ENCODE peak calls at places on chromosomes 11 and 22, in five cellular contexts. One of them, this sample, is unnamed.
A peak's percentile ranks its signal among the peaks of the same experiment; 100 is the strongest.

GRCh38 chr11:5280582-5281102 is 10.9 kb upstream of the HBE1 start:
- DNase-seq in Kasumi-1: no peak
- DNase-seq in cerebellar cortex: no peak
- DNase-seq in left cardiac atrium: peak; percentile 69
- DNase-seq in HCEC 1CT: peak; percentile 99
- DNase-seq in this sample: peak; percentile 29

GRCh38 chr22:31211504-31211861 is 615 bp upstream of the LIMK2 start:
- DNase-seq in Kasumi-1: no peak
- DNase-seq in cerebellar cortex: no peak
- DNase-seq in left cardiac atrium: no peak
- DNase-seq in HCEC 1CT: no peak
- DNase-seq in this sample: no peak

GRCh38 chr11:65378208-65378927 is 4.1 kb downstream of the SLC25A45 start:
- DNase-seq in Kasumi-1: peak; percentile 78
- DNase-seq in cerebellar cortex: no peak
- DNase-seq in left cardiac atrium: no peak
- DNase-seq in HCEC 1CT: no peak
- DNase-seq in this sample: no peak

GRCh38 chr11:48074425-48075181 is 94.2 kb downstream of the PTPRJ start:
- DNase-seq in Kasumi-1: no peak
- DNase-seq in cerebellar cortex: no peak
- DNase-seq in left cardiac atrium: no peak
- DNase-seq in HCEC 1CT: no peak
- DNase-seq in this sample: no peak

GRCh38 chr11:47571895-47572294 is 6.5 kb downstream of the PTPMT1 start:
- DNase-seq in Kasumi-1: no peak
- DNase-seq in cerebellar cortex: no peak
- DNase-seq in left cardiac atrium: no peak
- DNase-seq in HCEC 1CT: peak; percentile 48
- DNase-seq in this sample: no peak

GRCh38 chr11:60756307-60757032 is at the start of gene MS4A15:
- DNase-seq in Kasumi-1: no peak
- DNase-seq in cerebellar cortex: peak; percentile 25
- DNase-seq in left cardiac atrium: no peak
- DNase-seq in HCEC 1CT: peak; percentile 6
- DNase-seq in this sample: peak; percentile 93

GRCh38 chr11:46183819-46184218 is 62.6 kb upstream of the PHF21A start:
- DNase-seq in Kasumi-1: no peak
- DNase-seq in cerebellar cortex: no peak
- DNase-seq in left cardiac atrium: no peak
- DNase-seq in HCEC 1CT: peak; percentile 86
- DNase-seq in this sample: no peak

GRCh38 chr11:64762916-64763803 is 3.4 kb upstream of the PYGM start:
- DNase-seq in Kasumi-1: no peak
- DNase-seq in cerebellar cortex: peak; percentile 53
- DNase-seq in left cardiac atrium: peak; percentile 25
- DNase-seq in HCEC 1CT: peak; percentile 19
- DNase-seq in this sample: peak; percentile 67

GRCh38 chr11:113974741-113975470 is at the start of gene HTR3A:
- DNase-seq in Kasumi-1: no peak
- DNase-seq in cerebellar cortex: peak; percentile 63
- DNase-seq in left cardiac atrium: peak; percentile 79
- DNase-seq in HCEC 1CT: no peak
- DNase-seq in this sample: peak; percentile 57

GRCh38 chr11:10012068-10012467 is 282.0 kb downstream of the SBF2 start:
- DNase-seq in Kasumi-1: no peak
- DNase-seq in cerebellar cortex: no peak
- DNase-seq in left cardiac atrium: no peak
- DNase-seq in HCEC 1CT: no peak
- DNase-seq in this sample: no peak

GRCh38 chr22:20241579-20242392 is 26.3 kb downstream of the RTN4R start:
- DNase-seq in Kasumi-1: no peak
- DNase-seq in cerebellar cortex: no peak
- DNase-seq in left cardiac atrium: no peak
- DNase-seq in HCEC 1CT: no peak
- DNase-seq in this sample: no peak

GRCh38 chr22:34036936-34037335 is 116.7 kb upstream of the LARGE1 start:
- DNase-seq in Kasumi-1: no peak
- DNase-seq in cerebellar cortex: no peak
- DNase-seq in left cardiac atrium: no peak
- DNase-seq in HCEC 1CT: no peak
- DNase-seq in this sample: no peak

GRCh38 chr22:19708323-19709011 is 5.8 kb upstream of the SEPTIN5 start:
- DNase-seq in Kasumi-1: no peak
- DNase-seq in cerebellar cortex: no peak
- DNase-seq in left cardiac atrium: no peak
- DNase-seq in HCEC 1CT: no peak
- DNase-seq in this sample: no peak

GRCh38 chr11:34587282-34587677 is 33.6 kb upstream of the EHF start:
- DNase-seq in Kasumi-1: no peak
- DNase-seq in cerebellar cortex: no peak
- DNase-seq in left cardiac atrium: no peak
- DNase-seq in HCEC 1CT: no peak
- DNase-seq in this sample: no peak

This sample was measured in NCI-H146.